ENCODE peak calls at places on chromosomes 5 and 9, in seven cellular contexts. B is fibroblast of mammary gland, C is IMR-90, S is WTC11, V is RWPE1, K is psoas muscle, X is Peyer's patch. Z is an unnamed sample.

GRCh38 chr9:21994526-21994995 is at the start of gene CDKN2B-AS1:
- DNase-seq in B (peak; percentile 72), C (peak; percentile 76), S (peak; percentile 44), V (peak; percentile 67), K (peak; percentile 41), X (peak; percentile 77), Z (peak; percentile 61)

GRCh38 chr5:30098940-30099339 is 1094.5 kb upstream of the CDH6 start:
- DNase-seq in B (no peak), C (no peak), S (no peak), V (no peak), K (no peak), X (no peak), Z (no peak)

GRCh38 chr5:156716981-156717380 is 133.1 kb upstream of the PPP1R2B start:
- DNase-seq in B (no peak), C (no peak), S (no peak), V (no peak), K (no peak), X (no peak), Z (no peak)

GRCh38 chr9:108671156-108671555 is 184.6 kb downstream of the ACTL7B start:
- DNase-seq in B (peak; percentile 42), C (peak; percentile 1), S (peak; percentile 28), V (peak; percentile 86), K (no peak), X (no peak), Z (no peak)

GRCh38 chr9:72042928-72043327 is 17.5 kb downstream of the C9orf57 start:
- DNase-seq in B (no peak), C (no peak), S (no peak), V (no peak), K (no peak), X (peak; percentile 67), Z (no peak)

GRCh38 chr5:111227805-111228204 is 3.6 kb downstream of the CAMK4 start:
- DNase-seq in B (peak; percentile 25), C (peak; percentile 16), S (no peak), V (peak; percentile 38), K (no peak), X (peak; percentile 73), Z (no peak)

GRCh38 chr5:307794-308579 is 13.5 kb upstream of the AHRR start:
- DNase-seq in B (no peak), C (no peak), S (no peak), V (no peak), K (no peak), X (no peak), Z (no peak)

GRCh38 chr9:98370300-98370975 is 115.0 kb upstream of the TBC1D2 start:
- DNase-seq in B (no peak), C (no peak), S (no peak), V (no peak), K (no peak), X (no peak), Z (no peak)

GRCh38 chr9:132955123-132955522 is 10.7 kb upstream of the TSC1 start:
- DNase-seq in B (no peak), C (no peak), S (no peak), V (no peak), K (no peak), X (no peak), Z (no peak)

GRCh38 chr5:104223885-104224773 is 661.5 kb upstream of the NUDT12 start:
- DNase-seq in B (no peak), C (no peak), S (no peak), V (no peak), K (no peak), X (no peak), Z (no peak)

GRCh38 chr9:3359048-3359692 is 166.6 kb downstream of the RFX3 start:
- DNase-seq in B (no peak), C (no peak), S (no peak), V (no peak), K (no peak), X (no peak), Z (no peak)

GRCh38 chr9:80797427-80797825 is 891.9 kb downstream of the TLE1 start:
- DNase-seq in B (no peak), C (no peak), S (no peak), V (no peak), K (no peak), X (no peak), Z (no peak)

GRCh38 chr9:34334916-34335315 is 5.5 kb downstream of the NUDT2 start:
- DNase-seq in B (no peak), C (no peak), S (no peak), V (no peak), K (no peak), X (no peak), Z (no peak)

GRCh38 chr9:108855888-108856287 is at the start of gene ACTL7B:
- DNase-seq in B (no peak), C (no peak), S (no peak), V (no peak), K (no peak), X (no peak), Z (no peak)

GRCh38 chr9:70121818-70122436 is 78.3 kb downstream of the MAMDC2 start:
- DNase-seq in B (peak; percentile 87), C (peak; percentile 65), S (no peak), V (no peak), K (no peak), X (no peak), Z (no peak)

GRCh38 chr5:168708301-168708695 is 129.1 kb upstream of the PANK3 start:
- DNase-seq in B (no peak), C (no peak), S (no peak), V (no peak), K (no peak), X (no peak), Z (no peak)

GRCh38 chr9:126809068-126809467 is 4.2 kb downstream of the ZBTB43 start:
- DNase-seq in B (peak; percentile 62), C (peak; percentile 79), S (no peak), V (peak; percentile 64), K (no peak), X (no peak), Z (no peak)

GRCh38 chr9:4984171-4984570 is 901 bp upstream of the JAK2 start:
- DNase-seq in B (no peak), C (no peak), S (no peak), V (no peak), K (no peak), X (no peak), Z (no peak)

GRCh38 chr9:130806388-130806716 is 28.7 kb upstream of the ABL1 start:
- DNase-seq in B (no peak), C (no peak), S (no peak), V (no peak), K (no peak), X (no peak), Z (no peak)

GRCh38 chr9:122265265-122265900 is 701 bp downstream of the MRRF start:
- DNase-seq in B (peak; percentile 46), C (peak; percentile 6), S (no peak), V (no peak), K (no peak), X (no peak), Z (no peak)

GRCh38 chr9:92514635-92515034 is 21.2 kb downstream of the ECM2 start:
- DNase-seq in B (no peak), C (no peak), S (no peak), V (no peak), K (no peak), X (no peak), Z (no peak)

GRCh38 chr5:141431286-141431685 is 979 bp downstream of the PCDHGA12 start:
- DNase-seq in B (peak; percentile 52), C (no peak), S (no peak), V (no peak), K (no peak), X (no peak), Z (no peak)

GRCh38 chr5:31861601-31862000 is 222.7 kb downstream of the PDZD2 start:
- DNase-seq in B (no peak), C (no peak), S (no peak), V (no peak), K (no peak), X (no peak), Z (no peak)

GRCh38 chr9:133771486-133772482 is 33.6 kb upstream of the SARDH start:
- DNase-seq in B (no peak), C (no peak), S (peak; percentile 7), V (no peak), K (peak; percentile 9), X (peak; percentile 40), Z (no peak)

GRCh38 chr5:42228279-42228678 is 195.0 kb upstream of the GHR start:
- DNase-seq in B (peak; percentile 45), C (no peak), S (no peak), V (no peak), K (no peak), X (no peak), Z (no peak)
- TF ChIP-seq CTCF in B (peak; percentile 28), C (no peak), S (no peak), V (no peak), K (no peak), X (no peak), Z (no peak)

GRCh38 chr5:74684900-74685851 is at the start of gene HEXB:
- DNase-seq in B (peak; percentile 75), C (peak; percentile 76), S (peak; percentile 89), V (peak; percentile 96), K (peak; percentile 93), X (peak; percentile 96), Z (peak; percentile 77)
- TF ChIP-seq CTCF in B (no peak), C (peak; percentile 4), S (no peak), V (no peak), K (no peak), X (no peak), Z (no peak)

GRCh38 chr9:17081351-17081750 is 53.5 kb upstream of the CNTLN start:
- DNase-seq in B (no peak), C (no peak), S (no peak), V (no peak), K (no peak), X (no peak), Z (no peak)

GRCh38 chr9:17075758-17076485 is 58.9 kb upstream of the CNTLN start:
- DNase-seq in B (peak; percentile 40), C (no peak), S (no peak), V (no peak), K (no peak), X (no peak), Z (no peak)

GRCh38 chr9:17082343-17082742 is 52.5 kb upstream of the CNTLN start:
- DNase-seq in B (peak; percentile 45), C (peak; percentile 60), S (peak; percentile 60), V (no peak), K (no peak), X (no peak), Z (no peak)

GRCh38 chr9:17081814-17082213 is 53.0 kb upstream of the CNTLN start:
- DNase-seq in B (no peak), C (peak; percentile 10), S (no peak), V (no peak), K (no peak), X (no peak), Z (no peak)
- TF ChIP-seq CTCF in B (no peak), C (no peak), S (no peak), V (no peak), K (no peak), X (no peak), Z (no peak)

DNA sequence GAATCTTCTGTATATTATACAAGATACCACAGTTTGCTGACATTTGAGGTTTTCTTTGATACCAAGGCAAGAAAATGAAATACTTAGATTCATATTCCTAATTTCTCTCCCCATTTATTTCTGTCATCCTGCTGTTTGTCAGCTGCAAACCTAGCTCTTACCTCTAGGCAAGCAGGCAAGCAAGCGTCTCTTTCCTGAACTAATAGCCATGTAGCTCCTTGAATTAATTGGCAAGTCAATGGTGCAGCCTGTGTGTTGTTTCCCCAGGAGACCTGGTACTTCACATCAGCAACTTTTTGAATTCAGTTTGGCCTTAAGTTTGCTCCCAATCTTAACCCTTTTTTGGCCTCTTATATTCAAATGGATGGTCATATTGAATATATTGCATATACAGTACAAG is 573.6 kb upstream of the ARRDC3 start:
- DNase-seq in B (no peak), C (no peak), S (no peak), V (no peak), K (no peak), X (no peak), Z (no peak)
- TF ChIP-seq CTCF in B (no peak), C (no peak), S (no peak), V (no peak), K (no peak), X (no peak), Z (no peak)